ENCODE peak calls at places on chromosomes 11 and 22, in eight cellular contexts. I is Panc1; T is sciatic nerve; U is Right ventricle myocardium superior; M is activated T-cell treated with anti-CD3 and anti-CD28 coated beads, Interleukin-2, amount 50 U/mL, for 4 hours; R is thoracic aorta; H is GM12878; G is right cardiac atrium. C is an unnamed sample.

GRCh38 chr11:67561971-67562560 is 21.5 kb upstream of the GSTP1 start:
- ATAC-seq in H (peak), T (no peak), I (no peak), G (no peak), U (no peak), M (peak), R (no peak), C (peak)

GRCh38 chr11:57937431-57937830 is 86.2 kb upstream of the OR9Q1 start:
- ATAC-seq in T (no peak), G (no peak), M (no peak), H (no peak), R (no peak), I (no peak), U (no peak), C (no peak)

GRCh38 chr22:23053912-23054530 is 16.3 kb upstream of the GNAZ start:
- ATAC-seq in M (no peak), G (no peak), R (no peak), I (no peak), U (no peak), H (peak), T (no peak), C (no peak)

GRCh38 chr11:96272542-96273306 is 70.3 kb downstream of the MAML2 start:
- ATAC-seq in G (no peak), U (no peak), I (no peak), M (peak), R (peak), T (no peak), H (peak), C (no peak)

GRCh38 chr22:35400335-35400680 is 368 bp downstream of the MCM5 start:
- ATAC-seq in I (peak), G (no peak), U (no peak), H (peak), T (peak), R (no peak), M (peak), C (peak)

GRCh38 chr11:119374632-119375394 is 6.7 kb downstream of the USP2 start:
- ATAC-seq in M (no peak), R (no peak), H (peak), U (peak), I (no peak), T (peak), G (no peak), C (no peak)

GRCh38 chr22:39229688-39230260 is 15.0 kb downstream of the PDGFB start:
- ATAC-seq in M (no peak), G (no peak), T (no peak), H (no peak), R (no peak), U (no peak), I (no peak), C (no peak)

GRCh38 chr11:104798794-104799193 is 99.5 kb downstream of the CASP12 start:
- ATAC-seq in H (peak), U (no peak), T (no peak), G (no peak), M (peak), I (no peak), R (no peak), C (peak)

GRCh38 chr11:12502950-12503579 is 125.7 kb downstream of the PARVA start:
- ATAC-seq in R (no peak), T (peak), I (no peak), M (no peak), U (peak), H (no peak), G (peak), C (no peak)

GRCh38 chr11:57868491-57868890 is 106.9 kb downstream of the CTNND1 start:
- ATAC-seq in G (no peak), R (no peak), I (no peak), M (no peak), H (no peak), U (no peak), T (no peak), C (no peak)

GRCh38 chr11:108616549-108616948 is 23.0 kb upstream of the EXPH5 start:
- ATAC-seq in M (no peak), H (no peak), T (no peak), R (no peak), I (peak), G (no peak), U (no peak), C (no peak)

GRCh38 chr11:17250561-17251350 is 25.8 kb upstream of the NUCB2 start:
- ATAC-seq in G (no peak), M (no peak), T (no peak), U (no peak), I (no peak), H (no peak), R (no peak), C (no peak)

GRCh38 chr11:9038537-9038936 is 34.7 kb upstream of the NRIP3 start:
- ATAC-seq in I (no peak), T (peak), M (no peak), G (no peak), H (peak), U (peak), R (no peak), C (no peak)

GRCh38 chr11:132008872-132009271 is 638.5 kb downstream of the NTM start:
- ATAC-seq in I (no peak), M (no peak), T (no peak), H (no peak), U (no peak), R (no peak), G (peak), C (no peak)

GRCh38 chr11:117145393-117145761 is 1.3 kb downstream of the PAFAH1B2 start:
- ATAC-seq in H (peak), U (no peak), T (no peak), M (no peak), I (no peak), G (no peak), R (no peak), C (no peak)

GRCh38 chr11:74282421-74282820 is 29.0 kb downstream of the P4HA3 start:
- ATAC-seq in H (no peak), T (no peak), M (no peak), U (no peak), I (no peak), R (no peak), G (no peak), C (no peak)

GRCh38 chr22:24968066-24968561 is 15.6 kb downstream of the KIAA1671 start:
- ATAC-seq in T (no peak), I (peak), H (no peak), M (no peak), R (no peak), U (peak), G (no peak), C (no peak)

GRCh38 chr22:19691007-19691720 is 23.1 kb upstream of the SEPTIN5 start:
- ATAC-seq in G (no peak), R (no peak), M (no peak), T (no peak), I (no peak), H (no peak), U (no peak), C (no peak)

GRCh38 chr22:26479043-26479791 is 4.4 kb downstream of the HPS4 start:
- ATAC-seq in T (no peak), I (no peak), M (no peak), H (peak), G (no peak), R (no peak), U (no peak), C (no peak)

GRCh38 chr22:33687464-33687863 is 232.8 kb downstream of the LARGE1 start:
- ATAC-seq in G (no peak), I (no peak), T (no peak), U (no peak), M (no peak), R (no peak), H (no peak), C (no peak)

GRCh38 chr11:16966633-16967346 is 47.4 kb downstream of the PLEKHA7 start:
- ATAC-seq in I (no peak), R (no peak), H (no peak), G (no peak), T (no peak), M (no peak), U (no peak), C (no peak)

GRCh38 chr11:44316388-44317240 is 6.7 kb upstream of the ALX4 start:
- ATAC-seq in M (no peak), G (peak), H (no peak), T (peak), I (peak), R (no peak), U (peak), C (no peak)

GRCh38 chr22:43777204-43777671 is 34.9 kb downstream of the EFCAB6 start:
- ATAC-seq in I (no peak), G (no peak), U (peak), R (no peak), M (no peak), T (no peak), H (no peak), C (no peak)